ENCODE peak calls at places on chromosomes 2 and 18, in eight cellular contexts. G is NCI-H1105 treated with DMSO at 0.1 percent for 48 hours, M is NCI-H2029, W is left ventricle myocardium inferior, Y is ureter, H is endothelial cell, Z is AG10803, T is activated B cell treated with CpG ODN at 0.5 μM for 24 hours. O is an unnamed sample.

GRCh38 chr2:49236316-49236715 is 82.0 kb upstream of the FSHR start:
- DNase-seq in W (no peak), H (no peak), Z (no peak), T (no peak), M (no peak), G (no peak), Y (no peak), O (no peak)

GRCh38 chr2:142332196-142332595 is 201.4 kb upstream of the LRP1B start:
- DNase-seq in M (no peak), W (no peak), H (no peak), Z (no peak), G (no peak), T (no peak), Y (no peak), O (no peak)

GRCh38 chr2:235543126-235543750 is 49.4 kb downstream of the AGAP1 start:
- DNase-seq in W (no peak), Z (no peak), Y (no peak), H (no peak), G (no peak), M (no peak), T (no peak), O (peak)

GRCh38 chr2:168157926-168158325 is 89.5 kb downstream of the STK39 start:
- DNase-seq in Y (no peak), T (no peak), Z (no peak), G (no peak), W (no peak), M (no peak), H (no peak), O (no peak)

GRCh38 chr2:241620419-241620769 is 16.6 kb downstream of the THAP4 start:
- DNase-seq in M (no peak), Y (no peak), H (no peak), Z (peak), T (no peak), W (no peak), G (no peak), O (no peak)

GRCh38 chr2:110106642-110107041 is 9.0 kb downstream of the MALL start:
- DNase-seq in Z (peak), G (no peak), T (no peak), W (no peak), H (no peak), M (peak), Y (no peak), O (no peak)

GRCh38 chr2:102385522-102385921 is 29.9 kb downstream of the IL18R1 start:
- DNase-seq in G (no peak), W (no peak), H (no peak), Z (no peak), M (no peak), Y (no peak), T (no peak), O (no peak)

GRCh38 chr2:233801357-233802131 is 23.4 kb downstream of the MROH2A start:
- DNase-seq in Y (no peak), Z (no peak), G (no peak), M (no peak), H (no peak), T (no peak), W (no peak), O (peak)

GRCh38 chr2:47815764-47816163 is 32.8 kb downstream of the MSH6 start:
- DNase-seq in Z (no peak), T (no peak), M (no peak), Y (no peak), H (no peak), G (no peak), W (no peak), O (no peak)

GRCh38 chr18:67553471-67553870 is 37.0 kb upstream of the DSEL start:
- DNase-seq in T (no peak), Z (no peak), G (peak), H (no peak), W (no peak), M (no peak), Y (no peak), O (no peak)

GRCh38 chr2:224217962-224218347 is 178.9 kb upstream of the SERPINE2 start:
- DNase-seq in W (no peak), M (no peak), H (no peak), Y (no peak), G (no peak), T (no peak), Z (peak), O (peak)

GRCh38 chr2:15939854-15940660 is at the start of gene MYCN:
- DNase-seq in W (peak), M (no peak), T (no peak), H (peak), G (peak), Z (peak), Y (peak), O (peak)

GRCh38 chr2:148577845-148578492 is 66.6 kb upstream of the EPC2 start:
- DNase-seq in M (no peak), Y (no peak), G (no peak), H (no peak), W (no peak), Z (no peak), T (no peak), O (no peak)

GRCh38 chr18:48825101-48825745 is 125.5 kb downstream of the SMAD7 start:
- DNase-seq in W (no peak), T (peak), H (no peak), Y (peak), M (no peak), Z (no peak), G (no peak), O (peak)

GRCh38 chr2:45184606-45185005 is 175.4 kb upstream of the SIX2 start:
- DNase-seq in H (no peak), Y (no peak), G (no peak), W (no peak), T (no peak), Z (peak), M (no peak), O (peak)

GRCh38 chr2:227164745-227165350 is 424 bp downstream of the COL4A3 start:
- DNase-seq in M (peak), W (no peak), Z (no peak), H (peak), Y (no peak), G (no peak), T (peak), O (no peak)

GRCh38 chr18:50814387-50814786 is 5.4 kb downstream of the MRO start:
- DNase-seq in Z (no peak), M (no peak), T (no peak), Y (no peak), W (no peak), H (no peak), G (no peak), O (peak)

GRCh38 chr2:37582371-37582770 is 89.1 kb downstream of the CDC42EP3 start:
- DNase-seq in H (no peak), T (no peak), G (no peak), Z (peak), M (no peak), W (no peak), Y (no peak), O (no peak)

GRCh38 chr2:128371648-128372345 is 53.1 kb upstream of the HS6ST1 start:
- DNase-seq in Z (no peak), T (no peak), G (no peak), H (no peak), M (no peak), W (no peak), Y (no peak), O (peak)

GRCh38 chr2:38148501-38148900 is 72.5 kb upstream of the CYP1B1 start:
- DNase-seq in T (no peak), G (no peak), Z (peak), Y (no peak), H (no peak), W (no peak), M (no peak), O (peak)

GRCh38 chr18:61400714-61401113 is 67.5 kb downstream of the CDH20 start:
- DNase-seq in H (no peak), Z (peak), Y (no peak), W (no peak), M (no peak), G (no peak), T (no peak), O (no peak)

GRCh38 chr2:135585586-135585985 is 54.3 kb downstream of the R3HDM1 start:
- DNase-seq in Y (no peak), T (no peak), Z (peak), H (no peak), W (no peak), M (no peak), G (no peak), O (no peak)

GRCh38 chr2:189129971-189130370 is 49.6 kb downstream of the COL5A2 start:
- DNase-seq in G (no peak), W (no peak), Y (no peak), Z (peak), M (no peak), H (no peak), T (no peak), O (no peak)

GRCh38 chr18:54280206-54280550 is 10.9 kb downstream of the POLI start:
- DNase-seq in H (no peak), M (no peak), Y (no peak), Z (no peak), W (no peak), G (no peak), T (no peak), O (no peak)

GRCh38 chr2:164710252-164710633 is 89.0 kb upstream of the GRB14 start:
- DNase-seq in T (no peak), H (no peak), W (no peak), M (no peak), G (no peak), Z (peak), Y (no peak), O (no peak)

GRCh38 chr2:54772110-54772509 is 48.6 kb downstream of the EML6 start:
- DNase-seq in Z (peak), G (no peak), Y (no peak), T (no peak), H (no peak), M (no peak), W (no peak), O (no peak)

GRCh38 chr18:50656396-50656795 is 96.5 kb downstream of the MAPK4 start:
- DNase-seq in Z (no peak), W (no peak), M (no peak), Y (no peak), G (no peak), T (no peak), H (no peak), O (no peak)

GRCh38 chr2:100178085-100178788 is 35.8 kb upstream of the AFF3 start:
- DNase-seq in M (peak), Y (no peak), H (peak), G (no peak), Z (no peak), T (no peak), W (no peak), O (peak)

GRCh38 chr2:148221166-148221565 is 200.3 kb downstream of the MBD5 start:
- DNase-seq in Z (no peak), Y (no peak), G (no peak), W (no peak), H (no peak), M (no peak), T (no peak), O (no peak)

GRCh38 chr2:8672940-8673339 is 8.9 kb upstream of the ID2 start:
- DNase-seq in H (no peak), W (no peak), T (no peak), M (no peak), G (no peak), Y (no peak), Z (no peak), O (peak)

GRCh38 chr18:24585996-24586566 is 125.6 kb downstream of the HRH4 start:
- DNase-seq in T (no peak), Y (no peak), H (no peak), W (no peak), M (no peak), G (no peak), Z (no peak), O (peak)

GRCh38 chr2:202762546-202762945 is 109.0 kb downstream of the ICA1L start:
- DNase-seq in T (no peak), W (no peak), H (no peak), G (no peak), M (no peak), Y (no peak), Z (no peak), O (no peak)

GRCh38 chr2:157329524-157329923 is 3.9 kb upstream of the ERMN start:
- DNase-seq in M (peak), T (no peak), Z (no peak), Y (no peak), H (no peak), W (no peak), G (peak), O (no peak)

O was measured in islet precursor cell.